ENCODE peak calls at places on chromosome 6, in nine cellular contexts. M, X, L, V, G, I, R, C and A are unnamed samples.

GRCh38 chr6:53894086-53894485 is 99.3 kb downstream of the LRRC1 start:
- DNase-seq in G (peak), M (no peak), I (peak), X (peak), V (no peak), R (peak), L (peak), C (no peak), A (no peak)

GRCh38 chr6:113994934-113995342 is 24.0 kb upstream of the HDAC2 start:
- DNase-seq in V (no peak), G (peak), M (no peak), R (peak), I (peak), L (peak), X (peak), C (no peak), A (peak)

GRCh38 chr6:167495506-167496391 is 170.9 kb downstream of the TTLL2 start:
- DNase-seq in M (no peak), I (no peak), G (no peak), R (no peak), L (no peak), X (no peak), C (no peak), V (no peak), A (no peak)

GRCh38 chr6:164303092-164304007 is 888.8 kb downstream of the QKI start:
- DNase-seq in X (no peak), R (no peak), I (peak), V (no peak), G (peak), C (no peak), M (no peak), L (no peak), A (no peak)

GRCh38 chr6:50936277-50936681 is 117.6 kb downstream of the TFAP2B start:
- DNase-seq in G (no peak), C (no peak), R (no peak), M (no peak), I (no peak), L (no peak), V (no peak), X (no peak), A (no peak)

GRCh38 chr6:127538750-127539264 is 19.7 kb upstream of the MTCL3 start:
- DNase-seq in X (no peak), M (no peak), L (no peak), G (no peak), C (no peak), R (no peak), V (no peak), I (no peak), A (no peak)

GRCh38 chr6:151059612-151060095 is 180.1 kb upstream of the AKAP12 start:
- DNase-seq in G (no peak), C (no peak), X (peak), I (peak), M (no peak), R (peak), L (no peak), V (no peak), A (no peak)

GRCh38 chr6:136501514-136501913 is 48.7 kb downstream of the MAP7 start:
- DNase-seq in C (no peak), L (no peak), M (no peak), X (peak), V (no peak), I (no peak), R (peak), G (no peak), A (no peak)

GRCh38 chr6:142932788-142933362 is 12.1 kb downstream of the HIVEP2 start:
- DNase-seq in M (no peak), R (no peak), I (no peak), X (no peak), L (no peak), G (no peak), V (no peak), C (no peak), A (no peak)

GRCh38 chr6:150485559-150486517 is 113.8 kb upstream of the PLEKHG1 start:
- DNase-seq in R (no peak), C (no peak), G (no peak), X (peak), I (peak), L (no peak), V (peak), M (no peak), A (no peak)

GRCh38 chr6:12075067-12075563 is 63.0 kb downstream of the HIVEP1 start:
- DNase-seq in X (peak), G (no peak), M (no peak), I (peak), R (no peak), L (peak), V (no peak), C (no peak), A (no peak)
- TF ChIP-seq CTCF in X (peak), G (peak), M (no peak), I (peak), R (peak), L (peak), V (peak), C (no peak), A (peak)

GRCh38 chr6:117918454-117918853 is 11.4 kb downstream of the SLC35F1 start:
- DNase-seq in I (no peak), X (peak), V (no peak), M (no peak), R (no peak), C (no peak), G (no peak), L (no peak), A (no peak)
- TF ChIP-seq CTCF in I (no peak), X (no peak), V (no peak), M (no peak), R (no peak), C (no peak), G (no peak), L (no peak), A (no peak)

DNA sequence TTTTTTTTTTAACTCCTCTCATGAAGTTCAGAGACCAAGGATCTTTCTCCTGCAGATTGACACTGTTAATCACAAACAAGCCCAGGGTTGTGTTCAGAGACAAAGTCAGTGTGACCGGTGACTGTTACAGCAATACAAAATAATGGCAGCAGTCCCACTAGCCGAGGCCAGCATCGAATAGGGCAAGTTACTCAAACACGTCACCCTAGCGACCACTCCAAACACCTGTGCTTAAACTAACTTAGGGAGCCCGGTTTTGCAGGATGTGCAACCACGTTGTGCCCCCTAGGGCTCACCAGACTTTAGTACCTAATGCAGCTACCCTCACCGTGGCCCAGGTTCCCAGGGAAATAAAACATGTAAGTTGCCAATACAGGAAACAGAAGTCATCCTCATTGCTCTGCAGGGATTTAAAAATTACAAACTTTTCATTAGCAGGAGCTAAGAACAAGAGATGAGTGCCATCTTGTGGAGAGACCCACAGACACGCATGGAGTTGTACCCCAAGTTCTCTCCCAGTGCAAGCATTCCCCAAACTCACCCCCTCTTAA is 38.1 kb downstream of the FAM50B start:
- DNase-seq in G (peak), R (peak), X (peak), I (peak), V (peak), C (no peak), M (no peak), L (no peak), A (no peak)
- TF ChIP-seq CTCF in G (peak), R (peak), X (peak), I (peak), V (peak), C (peak), M (no peak), L (peak), A (peak)

DNA sequence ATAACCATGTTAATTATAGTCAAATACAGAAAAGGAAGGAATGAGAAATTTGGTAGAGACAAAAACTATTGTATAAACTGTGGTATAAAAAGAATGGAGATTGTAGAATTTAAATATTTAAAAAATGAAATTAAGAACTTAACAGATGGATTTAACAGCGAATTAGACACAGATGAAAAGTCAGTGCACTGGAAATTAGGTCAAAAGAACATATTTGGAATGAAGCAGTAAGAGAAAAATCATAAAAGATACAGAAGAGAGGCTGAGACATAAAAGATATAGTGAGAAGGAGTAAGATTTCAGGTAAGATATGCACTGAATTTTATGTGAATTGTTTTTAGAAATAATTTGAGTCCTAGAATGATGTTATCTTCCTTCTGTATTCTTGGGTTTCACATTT is 14.0 kb downstream of the TSPYL4 start:
- DNase-seq in M (no peak), I (no peak), R (no peak), G (no peak), C (no peak), V (no peak), X (no peak), L (no peak), A (no peak)
- TF ChIP-seq CTCF in M (no peak), I (no peak), R (no peak), G (no peak), C (no peak), V (no peak), X (no peak), L (no peak), A (no peak)

DNA sequence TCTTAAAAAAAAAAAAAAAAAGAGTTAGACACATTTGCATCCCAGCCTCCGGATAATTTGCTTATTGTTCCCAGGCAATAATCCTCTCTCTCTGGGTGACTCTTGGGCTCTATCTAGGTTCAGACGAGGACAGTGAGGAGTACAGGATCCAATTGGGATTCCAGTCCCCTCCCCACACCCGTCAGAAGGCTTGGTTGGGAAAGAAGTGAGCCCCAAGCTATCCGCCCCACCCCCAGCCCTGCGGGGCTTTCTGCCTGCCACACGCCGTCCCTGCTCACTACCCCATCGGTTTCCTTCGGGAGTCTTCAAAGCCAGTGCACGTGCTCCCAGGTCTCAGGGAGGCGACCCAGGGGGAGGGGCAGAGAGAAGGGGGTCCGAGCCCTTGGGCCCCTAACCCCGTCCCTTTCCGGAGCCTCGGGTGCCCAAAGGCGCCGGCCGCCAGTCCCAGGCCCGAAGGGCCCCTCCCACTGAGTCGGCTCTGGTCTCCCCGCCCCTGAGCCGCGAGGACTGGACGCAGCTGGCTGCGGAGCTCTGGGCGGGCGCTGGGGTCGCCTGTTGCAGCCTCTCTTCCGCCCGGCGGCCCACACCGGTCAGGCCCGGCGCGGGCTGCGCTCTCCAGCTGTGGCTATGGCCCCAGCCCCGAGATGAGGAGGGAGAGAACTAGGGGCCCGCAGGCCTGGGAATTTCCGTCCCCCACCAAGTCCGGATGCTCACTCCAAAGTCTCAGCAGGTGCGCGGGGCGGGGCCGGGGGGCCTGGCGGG is 2.5 kb downstream of the MYMX start:
- DNase-seq in I (no peak), V (peak), C (no peak), L (peak), M (peak), X (peak), G (peak), R (no peak), A (peak)
- TF ChIP-seq CTCF in I (no peak), V (no peak), C (no peak), L (no peak), M (no peak), X (no peak), G (no peak), R (no peak), A (no peak)

DNA sequence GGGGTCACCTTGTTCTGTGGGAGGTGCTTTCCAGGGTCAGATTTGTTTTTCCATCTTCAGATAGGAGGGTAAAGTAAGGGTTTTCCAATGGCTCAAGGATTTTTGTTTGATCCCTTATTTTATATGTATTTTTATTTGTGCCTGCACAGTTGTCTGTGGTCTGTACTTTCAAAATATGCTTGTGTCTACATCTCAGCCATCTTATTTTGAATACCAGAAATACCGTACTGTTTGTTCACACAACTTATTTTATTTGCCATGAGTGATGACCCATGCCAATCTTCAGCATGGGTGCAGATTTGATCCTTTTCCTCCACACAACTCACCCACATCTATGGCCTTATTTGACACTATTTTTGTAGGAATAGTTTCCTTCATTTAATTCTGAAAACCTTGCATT is 72.2 kb upstream of the PTCHD4 start:
- DNase-seq in M (no peak), L (no peak), R (no peak), G (peak), I (no peak), V (no peak), X (no peak), C (no peak), A (no peak)
- TF ChIP-seq CTCF in M (no peak), L (no peak), R (no peak), G (no peak), I (no peak), V (no peak), X (no peak), C (no peak), A (no peak)

GRCh38 chr6:168618546-168619315 is 177.7 kb downstream of the SMOC2 start:
- DNase-seq in M (no peak), X (no peak), C (no peak), G (no peak), V (no peak), I (no peak), L (no peak), R (no peak), A (no peak)

GRCh38 chr6:168619560-168620314 is 178.8 kb downstream of the SMOC2 start:
- DNase-seq in R (no peak), I (no peak), M (no peak), V (no peak), C (no peak), G (no peak), L (no peak), X (peak), A (no peak)

GRCh38 chr6:168612586-168612985 is 171.6 kb downstream of the SMOC2 start:
- DNase-seq in X (no peak), V (no peak), M (no peak), C (no peak), G (no peak), R (no peak), I (no peak), L (no peak), A (no peak)

GRCh38 chr6:168615837-168616236 is 174.9 kb downstream of the SMOC2 start:
- DNase-seq in X (no peak), R (no peak), I (no peak), G (no peak), C (no peak), L (no peak), V (no peak), M (no peak), A (no peak)

GRCh38 chr6:168616807-168617756 is 176.1 kb downstream of the SMOC2 start:
- DNase-seq in R (no peak), G (no peak), C (no peak), V (no peak), X (no peak), M (no peak), L (no peak), I (peak), A (no peak)
- TF ChIP-seq CTCF in R (no peak), G (no peak), C (no peak), V (no peak), X (no peak), M (no peak), L (no peak), I (peak), A (peak)